ENCODE peak calls at places on chromosomes 4 and X, in seven cellular contexts. D, B, W, J, O, P and M are unnamed samples.

GRCh38 chrX:1464282-1465131 is 11.8 kb upstream of the ASMTL start:
- DNase-seq in D (peak), B (no peak), W (no peak), J (no peak), O (no peak), P (no peak), M (no peak)

GRCh38 chr4:1055721-1056590 is 44.5 kb downstream of the FGFRL1 start:
- DNase-seq in D (peak), B (no peak), W (no peak), J (peak), O (no peak), P (no peak), M (no peak)

GRCh38 chrX:24692305-24692704 is 1.4 kb upstream of the POLA1 start:
- DNase-seq in D (no peak), B (no peak), W (no peak), J (no peak), O (no peak), P (no peak), M (no peak)

GRCh38 chr4:145690610-145691009 is 10.7 kb downstream of the C4orf51 start:
- DNase-seq in D (no peak), B (no peak), W (no peak), J (no peak), O (no peak), P (no peak), M (no peak)

GRCh38 chr4:173448103-173448502 is 49.2 kb upstream of the SCRG1 start:
- DNase-seq in D (no peak), B (no peak), W (no peak), J (peak), O (peak), P (peak), M (no peak)

GRCh38 chr4:87633239-87633638 is 16.8 kb upstream of the DMP1 start:
- DNase-seq in D (no peak), B (no peak), W (no peak), J (peak), O (peak), P (peak), M (peak)

GRCh38 chr4:3268395-3269104 is 19.6 kb downstream of the MSANTD1 start:
- DNase-seq in D (no peak), B (no peak), W (no peak), J (no peak), O (no peak), P (no peak), M (no peak)

GRCh38 chr4:26400140-26400539 is 79.3 kb downstream of the RBPJ start:
- DNase-seq in D (no peak), B (no peak), W (no peak), J (no peak), O (no peak), P (no peak), M (no peak)

GRCh38 chr4:118732591-118733330 is 47.6 kb downstream of the METTL14 start:
- DNase-seq in D (no peak), B (no peak), W (no peak), J (peak), O (peak), P (no peak), M (no peak)

GRCh38 chr4:152246659-152247058 is 289.2 kb downstream of the FBXW7 start:
- DNase-seq in D (peak), B (no peak), W (no peak), J (no peak), O (no peak), P (no peak), M (no peak)

GRCh38 chrX:72269671-72270251 is 7.3 kb downstream of the RPS4X start:
- DNase-seq in D (no peak), B (no peak), W (no peak), J (peak), O (peak), P (no peak), M (no peak)

GRCh38 chr4:149344436-149344835 is 471.2 kb downstream of the IQCM start:
- DNase-seq in D (no peak), B (no peak), W (no peak), J (peak), O (peak), P (no peak), M (no peak)

GRCh38 chrX:153900806-153901752 is 3.4 kb upstream of the AVPR2 start:
- DNase-seq in D (peak), B (peak), W (peak), J (peak), O (peak), P (no peak), M (peak)

GRCh38 chr4:31023724-31024123 is 303.6 kb downstream of the PCDH7 start:
- DNase-seq in D (no peak), B (no peak), W (no peak), J (no peak), O (no peak), P (no peak), M (no peak)

GRCh38 chr4:39685990-39686389 is 11.9 kb upstream of the UBE2K start:
- DNase-seq in D (no peak), B (no peak), W (no peak), J (no peak), O (no peak), P (no peak), M (no peak)

GRCh38 chr4:80058740-80059139 is 14.3 kb downstream of the ANTXR2 start:
- DNase-seq in D (peak), B (no peak), W (no peak), J (peak), O (peak), P (no peak), M (peak)

GRCh38 chr4:3342182-3342854 is 49.5 kb downstream of the RGS12 start:
- DNase-seq in D (peak), B (no peak), W (no peak), J (peak), O (peak), P (peak), M (no peak)

GRCh38 chrX:11792461-11793421 is 34.7 kb downstream of the MSL3 start:
- DNase-seq in D (peak), B (no peak), W (no peak), J (no peak), O (no peak), P (no peak), M (no peak)

GRCh38 chr4:2289311-2289954 is 27.5 kb upstream of the MXD4 start:
- DNase-seq in D (no peak), B (no peak), W (no peak), J (no peak), O (no peak), P (no peak), M (no peak)

GRCh38 chrX:119802546-119802945 is 11.1 kb upstream of the RPL39 start:
- DNase-seq in D (no peak), B (no peak), W (no peak), J (no peak), O (no peak), P (no peak), M (peak)

GRCh38 chrX:54029543-54030143 is 14.6 kb downstream of the PHF8 start:
- DNase-seq in D (no peak), B (no peak), W (no peak), J (no peak), O (no peak), P (no peak), M (no peak)

GRCh38 chr4:150217804-150218203 is 139.6 kb downstream of the DCLK2 start:
- DNase-seq in D (no peak), B (no peak), W (no peak), J (no peak), O (no peak), P (peak), M (no peak)